ENCODE peak calls at places on chromosomes 7 and 10, in seven cellular contexts. I, F, C, N, D, X and U are unnamed samples.

GRCh38 chr7:137816696-137817320 is 30.0 kb downstream of the DGKI start:
- DNase-seq in X (no peak), F (no peak), N (peak), D (no peak), C (no peak), I (peak), U (no peak)

GRCh38 chr7:90766814-90767564 is 170.9 kb downstream of the CDK14 start:
- DNase-seq in X (peak), I (peak), N (peak), D (peak), F (no peak), C (peak), U (peak)

GRCh38 chr7:90701771-90702170 is 105.7 kb downstream of the CDK14 start:
- DNase-seq in F (no peak), X (no peak), D (no peak), I (no peak), C (no peak), N (no peak), U (no peak)

GRCh38 chr7:114931656-114932011 is 9.7 kb downstream of the MDFIC start:
- DNase-seq in X (no peak), F (peak), I (no peak), N (no peak), D (no peak), C (no peak), U (no peak)

GRCh38 chr10:118958984-118959916 is 70.3 kb upstream of the NANOS1 start:
- DNase-seq in D (peak), X (peak), C (peak), F (no peak), N (peak), I (no peak), U (no peak)

GRCh38 chr7:129512192-129512591 is 9.9 kb downstream of the SMKR1 start:
- DNase-seq in X (no peak), N (no peak), F (no peak), I (no peak), D (peak), C (no peak), U (no peak)

GRCh38 chr7:105885386-105886111 is 9.2 kb upstream of the ATXN7L1 start:
- DNase-seq in C (no peak), X (no peak), N (peak), D (peak), F (no peak), I (no peak), U (no peak)

GRCh38 chr7:48110868-48111267 is 21.8 kb downstream of the UPP1 start:
- DNase-seq in X (no peak), I (no peak), C (no peak), F (no peak), D (no peak), N (no peak), U (no peak)

GRCh38 chr7:45368129-45368807 is 205.9 kb upstream of the ADCY1 start:
- DNase-seq in C (no peak), D (no peak), F (no peak), I (no peak), X (no peak), N (no peak), U (no peak)

GRCh38 chr7:38178695-38179344 is 775 bp downstream of the STARD3NL start:
- DNase-seq in N (no peak), I (no peak), C (no peak), F (no peak), X (no peak), D (no peak), U (no peak)

GRCh38 chr7:36261019-36261754 is 108.1 kb downstream of the EEPD1 start:
- DNase-seq in X (no peak), I (no peak), N (peak), D (no peak), C (no peak), F (no peak), U (no peak)

GRCh38 chr7:3239291-3239691 is 61.8 kb upstream of the SDK1 start:
- DNase-seq in D (no peak), N (no peak), I (no peak), X (no peak), F (no peak), C (no peak), U (no peak)

GRCh38 chr10:97764519-97764931 is 7.3 kb downstream of the SFRP5 start:
- DNase-seq in F (no peak), C (no peak), D (no peak), N (no peak), I (peak), X (no peak), U (no peak)

GRCh38 chr7:102169651-102170416 is 116.8 kb upstream of the SH2B2 start:
- DNase-seq in C (no peak), N (peak), X (no peak), D (no peak), F (no peak), I (no peak), U (no peak)

GRCh38 chr7:6090738-6091505 is 59.7 kb downstream of the ANKRD61 start:
- DNase-seq in F (no peak), I (no peak), X (no peak), D (no peak), C (no peak), N (no peak), U (no peak)

GRCh38 chr10:128711776-128712175 is 585.6 kb upstream of the MKI67 start:
- DNase-seq in F (no peak), N (no peak), C (no peak), I (no peak), D (no peak), X (no peak), U (no peak)

GRCh38 chr10:1659221-1659791 is 78.0 kb downstream of the ADARB2 start:
- DNase-seq in N (no peak), C (no peak), I (no peak), X (no peak), D (no peak), F (no peak), U (no peak)

GRCh38 chr7:104482362-104483042 is 154.1 kb downstream of the LHFPL3 start:
- DNase-seq in I (no peak), C (no peak), N (no peak), F (no peak), D (no peak), X (no peak), U (peak)

GRCh38 chr7:2033586-2034135 is 199.1 kb downstream of the MAD1L1 start:
- DNase-seq in X (no peak), I (no peak), D (peak), F (no peak), C (peak), N (no peak), U (peak)

GRCh38 chr10:84184517-84184916 is 9.8 kb upstream of the CDHR1 start:
- DNase-seq in C (no peak), I (no peak), D (no peak), X (no peak), N (no peak), F (no peak), U (no peak)

GRCh38 chr10:119246862-119247549 is 39.6 kb downstream of the GRK5 start:
- DNase-seq in N (peak), C (peak), F (no peak), I (no peak), D (no peak), X (no peak), U (no peak)

GRCh38 chr10:77118603-77119282 is 518.9 kb downstream of the KCNMA1 start:
- DNase-seq in X (no peak), C (no peak), I (no peak), N (no peak), D (no peak), F (no peak), U (no peak)

GRCh38 chr7:116353614-116354013 is 143.3 kb downstream of the TES start:
- DNase-seq in D (peak), X (no peak), C (peak), N (peak), F (no peak), I (no peak), U (no peak)

GRCh38 chr10:23826399-23826798 is 382.5 kb upstream of the KIAA1217 start:
- DNase-seq in X (peak), C (no peak), I (peak), D (peak), N (peak), F (no peak), U (no peak)

GRCh38 chr10:45294681-45295080 is 20.7 kb downstream of the OR13A1 start:
- DNase-seq in D (no peak), C (no peak), N (no peak), I (no peak), X (no peak), F (no peak), U (no peak)

GRCh38 chr7:24751484-24751883 is 5.8 kb downstream of the GSDME start:
- DNase-seq in I (no peak), C (no peak), F (no peak), D (no peak), N (no peak), X (no peak), U (no peak)

GRCh38 chr10:33716461-33717267 is 382.2 kb upstream of the NRP1 start:
- DNase-seq in N (no peak), X (no peak), D (no peak), I (no peak), C (no peak), F (no peak), U (no peak)

GRCh38 chr10:70475661-70476060 is 2.9 kb upstream of the PALD1 start:
- DNase-seq in D (no peak), C (no peak), N (no peak), X (peak), F (no peak), I (no peak), U (no peak)

GRCh38 chr10:112218960-112219359 is 35.4 kb upstream of the GPAM start:
- DNase-seq in X (no peak), D (no peak), N (no peak), I (no peak), F (no peak), C (no peak), U (no peak)

GRCh38 chr10:52334595-52334994 is 20.5 kb downstream of the DKK1 start:
- DNase-seq in X (peak), F (no peak), D (no peak), I (peak), C (no peak), N (peak), U (no peak)

GRCh38 chr10:100697070-100697469 is 48.3 kb upstream of the PAX2 start:
- DNase-seq in I (peak), F (no peak), X (peak), N (peak), C (no peak), D (no peak), U (no peak)

GRCh38 chr7:104096683-104097082 is 107.2 kb upstream of the RELN start:
- DNase-seq in F (no peak), N (peak), C (no peak), X (no peak), I (peak), D (no peak), U (no peak)

GRCh38 chr7:49443515-49443914 is 329.9 kb upstream of the VWC2 start:
- DNase-seq in D (no peak), X (no peak), C (no peak), I (no peak), F (no peak), N (no peak), U (no peak)

GRCh38 chr10:86265236-86265876 is 101.2 kb downstream of the GRID1 start:
- DNase-seq in I (no peak), D (no peak), F (no peak), N (no peak), X (no peak), C (peak), U (no peak)

GRCh38 chr10:16742165-16742960 is 74.9 kb downstream of the RSU1 start:
- DNase-seq in N (no peak), D (no peak), C (no peak), F (no peak), X (no peak), I (no peak), U (no peak)

GRCh38 chr7:116984917-116985316 is 31.6 kb downstream of the ST7 start:
- DNase-seq in F (no peak), C (no peak), X (peak), I (peak), D (no peak), N (peak), U (no peak)

GRCh38 chr7:71453630-71454029 is 321.7 kb downstream of the GALNT17 start:
- DNase-seq in N (no peak), F (no peak), D (no peak), I (no peak), X (no peak), C (no peak), U (no peak)

GRCh38 chr7:214410-215212 is 22.2 kb downstream of the FAM20C start:
- DNase-seq in F (no peak), D (peak), C (no peak), N (no peak), I (no peak), X (peak), U (no peak)

GRCh38 chr10:28541695-28542365 is 8.9 kb downstream of the WAC start:
- DNase-seq in C (no peak), D (no peak), N (no peak), I (no peak), X (no peak), F (no peak), U (no peak)

DNA sequence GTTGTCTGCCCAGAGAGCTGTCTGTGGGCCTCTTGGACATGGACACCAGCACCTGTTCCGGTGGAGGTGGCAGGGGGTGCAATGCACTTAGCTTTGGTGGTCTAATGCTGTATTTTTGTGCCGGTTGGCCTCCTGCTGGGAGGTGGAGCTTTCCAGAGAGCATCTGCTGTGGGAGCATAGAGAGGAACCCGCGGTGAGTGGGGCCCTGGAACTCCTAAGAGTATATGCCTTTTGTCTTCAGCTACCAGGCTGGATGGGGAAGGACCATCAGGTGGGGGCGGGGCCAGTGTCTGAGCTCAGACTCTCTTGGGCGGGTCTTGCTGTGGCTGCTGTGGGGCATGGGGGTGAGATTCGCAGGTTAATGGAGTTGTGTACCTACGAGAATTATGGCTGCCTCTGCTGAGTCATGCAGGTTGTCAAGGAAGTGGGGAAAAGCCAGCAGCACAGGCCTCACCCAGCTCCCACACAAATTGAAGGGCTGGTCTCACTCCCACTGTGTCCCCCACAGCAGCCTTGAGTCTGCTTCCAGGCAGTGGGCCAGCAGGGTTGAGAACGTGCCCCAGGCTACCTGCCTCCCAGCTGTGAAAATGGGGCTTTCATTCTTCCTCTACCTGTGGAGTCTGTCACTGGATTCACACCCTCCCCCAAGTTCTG is 29.0 kb downstream of the JAKMIP3 start:
- DNase-seq in F (no peak), C (no peak), D (no peak), I (no peak), X (peak), N (no peak), U (no peak)
- H3K27ac ChIP-seq in F (no peak), C (no peak), D (no peak), I (no peak), X (no peak), N (no peak), U (no peak)

GRCh38 chr10:102718220-102718619 is 3.8 kb downstream of the SFXN2 start:
- DNase-seq in F (no peak), N (peak), C (no peak), D (peak), X (no peak), I (peak), U (no peak)
- H3K27ac ChIP-seq in F (no peak), N (peak), C (no peak), D (peak), X (peak), I (peak), U (no peak)

GRCh38 chr10:60524541-60524940 is 134.9 kb upstream of the ANK3 start:
- DNase-seq in D (no peak), N (peak), X (no peak), I (no peak), F (no peak), C (no peak), U (no peak)

GRCh38 chr10:60518745-60519144 is 129.1 kb upstream of the ANK3 start:
- DNase-seq in N (no peak), X (no peak), C (no peak), F (no peak), D (no peak), I (no peak), U (no peak)

GRCh38 chr10:60522617-60523016 is 132.9 kb upstream of the ANK3 start:
- DNase-seq in I (no peak), N (no peak), C (no peak), F (no peak), X (no peak), D (no peak), U (no peak)

GRCh38 chr10:60526024-60526585 is 136.4 kb upstream of the ANK3 start:
- DNase-seq in D (no peak), X (no peak), N (no peak), I (no peak), F (no peak), C (no peak), U (no peak)

GRCh38 chr10:60521974-60522405 is 132.3 kb upstream of the ANK3 start:
- DNase-seq in X (no peak), F (no peak), I (no peak), C (no peak), D (peak), N (peak), U (no peak)
- H3K27ac ChIP-seq in X (no peak), F (no peak), I (no peak), C (no peak), D (no peak), N (no peak), U (peak)

DNA sequence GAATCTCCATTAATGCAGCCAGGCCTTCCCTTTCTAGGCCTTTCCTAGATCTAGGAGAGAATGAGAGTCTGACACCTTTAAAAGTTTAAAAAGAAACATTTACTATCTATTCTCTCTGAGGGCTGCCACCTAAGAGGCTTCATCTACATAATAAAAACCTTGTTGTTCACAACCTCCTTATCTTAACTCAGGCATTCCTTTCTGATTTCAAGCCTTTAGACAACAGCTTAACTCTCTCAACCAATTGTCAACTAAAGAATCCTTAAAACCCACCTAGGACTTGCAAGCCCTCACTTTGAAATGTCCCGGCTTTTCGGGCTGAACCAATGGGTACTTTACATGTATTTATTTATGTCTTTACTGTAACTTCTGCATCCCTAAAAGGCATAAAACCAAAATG is 64.3 kb upstream of the RET start:
- DNase-seq in F (no peak), C (no peak), I (no peak), N (no peak), X (no peak), D (no peak), U (no peak)
- H3K27ac ChIP-seq in F (no peak), C (no peak), I (no peak), N (no peak), X (no peak), D (no peak), U (no peak)

DNA sequence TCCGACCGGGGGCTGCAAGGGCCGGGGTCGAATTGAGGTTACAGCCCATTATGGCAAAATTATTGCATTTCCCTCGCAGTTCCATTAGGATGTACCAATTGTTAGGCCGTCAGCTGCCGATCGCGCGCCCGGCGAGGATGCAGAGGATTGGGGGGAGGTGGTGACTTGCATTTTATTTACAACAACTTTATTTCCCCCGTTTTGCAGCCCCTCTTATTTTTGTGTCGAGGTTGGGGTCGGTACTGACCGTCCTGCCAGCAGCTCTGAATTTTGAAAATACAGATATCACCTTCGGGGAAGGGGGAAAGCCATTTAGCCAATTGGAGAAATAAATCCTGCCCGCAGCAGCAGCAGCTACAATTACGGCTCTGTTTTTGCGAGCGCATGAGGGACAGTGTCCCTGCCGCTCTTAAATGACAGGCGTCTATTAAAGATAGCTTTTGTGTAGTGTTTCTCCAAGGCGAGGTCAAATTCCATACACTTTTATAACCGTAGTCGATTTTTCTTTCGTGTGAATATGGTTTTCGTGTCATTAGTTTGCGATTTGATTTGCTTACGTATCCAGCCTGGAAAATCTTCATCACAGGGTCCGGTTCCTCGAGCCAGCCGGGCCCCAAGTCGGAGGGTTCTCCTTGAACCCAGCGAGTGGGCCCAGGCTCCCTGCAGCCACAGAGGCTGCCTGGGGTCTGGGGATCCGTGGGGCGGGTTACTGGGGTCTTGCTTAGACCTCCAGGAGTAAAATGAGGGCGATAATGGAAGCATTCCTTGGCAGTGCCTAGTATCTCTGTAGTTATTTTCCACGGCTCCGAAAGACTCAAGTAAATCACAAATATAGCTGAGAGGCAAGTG is 693 bp upstream of the HOXA5 start:
- DNase-seq in D (no peak), I (no peak), X (no peak), C (no peak), N (no peak), F (no peak), U (no peak)
- H3K27ac ChIP-seq in D (no peak), I (no peak), X (peak), C (no peak), N (no peak), F (no peak), U (no peak)

GRCh38 chr10:50999163-50999562 is 75.1 kb upstream of the PRKG1 start:
- DNase-seq in F (no peak), D (no peak), N (no peak), I (no peak), C (no peak), X (no peak), U (no peak)

GRCh38 chr10:51001587-51001986 is 72.7 kb upstream of the PRKG1 start:
- DNase-seq in C (no peak), F (no peak), I (no peak), X (peak), N (peak), D (no peak), U (no peak)

GRCh38 chr10:51000976-51001375 is 73.3 kb upstream of the PRKG1 start:
- DNase-seq in I (no peak), N (peak), C (no peak), X (no peak), D (peak), F (no peak), U (no peak)

GRCh38 chr10:50997461-50997860 is 76.8 kb upstream of the PRKG1 start:
- DNase-seq in N (no peak), X (no peak), I (no peak), C (no peak), D (no peak), F (no peak), U (no peak)

DNA sequence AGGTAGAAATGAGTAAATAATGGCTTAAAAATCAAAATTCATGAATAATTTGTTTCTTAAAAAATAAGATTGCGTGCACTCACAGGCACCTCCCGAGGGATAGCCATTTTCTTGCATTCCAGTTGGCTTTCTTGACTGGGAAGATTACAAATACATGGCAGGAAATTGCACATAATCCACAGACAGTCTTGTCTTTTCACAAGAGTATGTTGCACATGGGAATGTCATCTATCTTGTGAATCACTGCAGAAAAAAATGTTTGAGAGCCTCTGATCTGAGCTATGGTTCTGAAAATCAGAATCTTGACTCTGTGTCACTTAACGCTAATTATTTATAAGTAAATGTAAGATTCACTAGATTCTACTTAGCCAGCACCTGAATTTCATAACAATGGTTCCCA is 74.1 kb upstream of the PRKG1 start:
- DNase-seq in C (no peak), N (peak), D (no peak), X (no peak), F (no peak), I (no peak), U (no peak)
- H3K27ac ChIP-seq in C (peak), N (no peak), D (peak), X (no peak), F (no peak), I (no peak), U (no peak)

GRCh38 chr10:96236090-96236478 is 35.3 kb downstream of the BLNK start:
- DNase-seq in N (no peak), F (no peak), X (no peak), D (no peak), C (no peak), I (no peak), U (peak)
- H3K27ac ChIP-seq in N (no peak), F (no peak), X (no peak), D (no peak), C (no peak), I (no peak), U (no peak)